ENCODE peak calls at places on chromosomes 12 and 14, in five cellular contexts. H, I, J, W and E are unnamed samples.
A peak's percentile ranks its signal among the peaks of the same experiment; 100 is the strongest.

GRCh38 chr12:76996983-76997382 is 68.4 kb downstream of the E2F7 start:
- DNase-seq in I (no peak), W (no peak), H (no peak), J (no peak), E (no peak)

GRCh38 chr14:58881433-58881832 is 243.7 kb downstream of the DACT1 start:
- DNase-seq in W (no peak), I (no peak), J (no peak), H (no peak), E (no peak)

GRCh38 chr12:77940566-77940965 is 109.9 kb downstream of the NAV3 start:
- DNase-seq in I (no peak), J (no peak), W (no peak), H (no peak), E (no peak)

GRCh38 chr14:87705439-87705896 is 287.5 kb downstream of the GALC start:
- DNase-seq in W (no peak), H (no peak), I (no peak), J (peak; percentile 81), E (no peak)

GRCh38 chr14:79408696-79409095 is 802.6 kb downstream of the DIO2 start:
- DNase-seq in J (no peak), H (no peak), W (no peak), I (no peak), E (no peak)

GRCh38 chr12:123118397-123118945 is 32.4 kb downstream of the PITPNM2 start:
- DNase-seq in I (peak; percentile 45), H (no peak), W (peak; percentile 79), J (no peak), E (no peak)

GRCh38 chr12:43329381-43329780 is 222.6 kb downstream of the ADAMTS20 start:
- DNase-seq in J (no peak), H (no peak), I (no peak), W (no peak), E (no peak)

GRCh38 chr12:109772622-109773321 is 59.1 kb downstream of the FAM222A start:
- DNase-seq in I (no peak), H (no peak), J (no peak), W (no peak), E (peak; percentile 19)

GRCh38 chr14:89767861-89768268 is 186.7 kb downstream of the EFCAB11 start:
- DNase-seq in J (no peak), I (peak; percentile 51), H (no peak), W (no peak), E (no peak)

GRCh38 chr14:61326847-61327246 is 5.5 kb downstream of the PRKCH start:
- DNase-seq in H (peak; percentile 46), I (peak; percentile 44), W (peak; percentile 53), J (no peak), E (peak; percentile 85)

GRCh38 chr12:65615091-65615490 is 209.2 kb upstream of the HMGA2 start:
- DNase-seq in I (no peak), H (no peak), W (no peak), J (no peak), E (no peak)

GRCh38 chr12:111426341-111427185 is 20.8 kb downstream of the SH2B3 start:
- DNase-seq in W (no peak), J (no peak), H (no peak), I (peak; percentile 59), E (no peak)

GRCh38 chr12:2034633-2035420 is 18.0 kb upstream of the CACNA1C start:
- DNase-seq in H (peak; percentile 90), W (peak; percentile 79), J (peak; percentile 94), I (peak; percentile 93), E (peak; percentile 83)

GRCh38 chr14:68297871-68298468 is 478.4 kb downstream of the RAD51B start:
- DNase-seq in J (no peak), W (no peak), I (no peak), H (no peak), E (no peak)

GRCh38 chr12:6613776-6614512 is 6.8 kb upstream of the CHD4 start:
- DNase-seq in I (peak; percentile 90), J (peak; percentile 97), W (peak; percentile 97), H (peak; percentile 90), E (peak; percentile 90)

GRCh38 chr12:104582739-104583138 is 126.0 kb downstream of the CHST11 start:
- DNase-seq in I (peak; percentile 44), J (no peak), W (no peak), H (no peak), E (no peak)

GRCh38 chr14:79513446-79513845 is 697.9 kb downstream of the DIO2 start:
- DNase-seq in J (no peak), W (no peak), I (no peak), H (no peak), E (no peak)

GRCh38 chr14:100844846-100845245 is 18.9 kb downstream of the MEG3 start:
- DNase-seq in J (no peak), I (no peak), H (no peak), W (no peak), E (peak; percentile 32)

GRCh38 chr12:64256166-64256800 is 34.2 kb upstream of the KICS2 start:
- DNase-seq in I (no peak), W (no peak), H (no peak), J (no peak), E (no peak)

GRCh38 chr12:48197549-48197966 is 5.5 kb downstream of the OR10AD1 start:
- DNase-seq in J (peak; percentile 82), W (no peak), I (no peak), H (no peak), E (no peak)

GRCh38 chr12:11711675-11712327 is 62.3 kb downstream of the ETV6 start:
- DNase-seq in J (no peak), W (peak; percentile 20), I (no peak), H (no peak), E (no peak)

GRCh38 chr12:20483776-20484175 is 115.4 kb downstream of the PDE3A start:
- DNase-seq in H (no peak), I (no peak), W (no peak), J (no peak), E (no peak)

GRCh38 chr14:37985826-37986470 is 221.8 kb upstream of the SSTR1 start:
- DNase-seq in I (peak; percentile 27), H (peak; percentile 44), W (no peak), J (no peak), E (no peak)

GRCh38 chr12:13940466-13940865 is 40.9 kb downstream of the GRIN2B start:
- DNase-seq in J (no peak), I (no peak), H (no peak), W (no peak), E (no peak)

GRCh38 chr12:58285551-58285950 is 344.2 kb downstream of the ATP23 start:
- DNase-seq in J (no peak), W (no peak), I (no peak), H (no peak), E (no peak)

GRCh38 chr14:104100171-104101085 is 14.9 kb downstream of the ASPG start:
- DNase-seq in H (no peak), I (peak; percentile 65), W (no peak), J (no peak), E (peak; percentile 57)

DNA sequence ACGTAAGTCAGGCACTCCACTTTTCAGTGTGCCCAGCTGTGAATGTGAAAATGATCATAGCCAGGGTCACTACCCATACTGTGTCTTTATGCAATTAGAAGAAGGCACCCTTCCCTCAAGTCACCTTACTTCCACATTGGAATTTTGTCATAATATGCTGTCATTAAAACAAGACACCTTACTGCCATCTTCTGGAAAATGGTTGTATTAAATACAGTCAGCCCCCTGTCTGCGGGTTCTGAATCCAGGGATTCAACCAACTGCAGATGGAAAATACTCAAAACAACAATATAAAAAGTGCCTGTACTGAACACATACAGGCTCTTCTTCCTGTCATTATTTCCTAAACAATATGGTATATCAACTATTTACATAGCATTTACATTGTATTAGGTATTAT is 70.2 kb upstream of the TBX5 start:
- DNase-seq in J (no peak), W (no peak), I (no peak), H (no peak), E (no peak)
- TF ChIP-seq CTCF in J (peak; percentile 77), W (no peak), I (no peak), H (no peak), E (no peak)

GRCh38 chr12:55931780-55932545 is 1.0 kb downstream of the DGKA start:
- DNase-seq in W (peak; percentile 62), H (peak; percentile 61), I (peak; percentile 70), J (no peak), E (peak; percentile 80)

GRCh38 chr12:55932546-55932919 is 1.6 kb downstream of the DGKA start:
- DNase-seq in W (no peak), H (no peak), I (peak; percentile 43), J (no peak), E (peak; percentile 43)

GRCh38 chr12:55931317-55931779 is 386 bp downstream of the DGKA start:
- DNase-seq in J (no peak), I (peak; percentile 52), W (peak; percentile 30), H (no peak), E (no peak)

GRCh38 chr12:55929306-55929791 is 1.6 kb upstream of the DGKA start:
- DNase-seq in I (peak; percentile 75), J (no peak), W (no peak), H (peak; percentile 52), E (peak; percentile 45)

DNA sequence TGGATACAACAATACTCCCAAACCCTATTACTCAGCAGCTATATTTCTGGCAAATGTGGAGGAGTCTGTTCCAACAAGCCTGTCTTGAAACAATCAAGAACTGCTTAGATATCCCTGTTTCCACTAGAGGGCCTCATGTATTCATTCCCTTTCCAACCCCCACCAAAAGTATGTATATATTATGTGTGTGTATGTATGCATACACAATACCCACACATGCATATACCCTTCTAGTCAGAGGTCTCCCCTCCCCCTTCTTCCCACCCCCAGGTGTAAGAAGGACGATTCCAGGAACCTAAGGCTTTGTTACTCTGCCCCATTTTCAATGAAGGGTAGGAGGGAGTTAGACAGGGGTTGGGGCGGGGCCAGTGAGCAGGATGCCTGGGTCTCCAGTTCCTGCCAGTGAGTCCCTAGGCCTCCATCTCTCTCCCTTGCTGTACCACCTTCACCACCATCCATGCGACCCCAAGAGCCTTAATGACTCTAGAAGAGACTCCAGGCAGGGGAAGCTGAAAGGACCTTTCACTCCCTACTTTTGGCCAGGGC is at the start of gene DGKA:
- DNase-seq in H (peak; percentile 45), W (peak; percentile 24), J (no peak), I (peak; percentile 73), E (no peak)
- TF ChIP-seq EP300 in H (no peak), W (no peak), J (no peak), I (no peak), E (no peak)

DNA sequence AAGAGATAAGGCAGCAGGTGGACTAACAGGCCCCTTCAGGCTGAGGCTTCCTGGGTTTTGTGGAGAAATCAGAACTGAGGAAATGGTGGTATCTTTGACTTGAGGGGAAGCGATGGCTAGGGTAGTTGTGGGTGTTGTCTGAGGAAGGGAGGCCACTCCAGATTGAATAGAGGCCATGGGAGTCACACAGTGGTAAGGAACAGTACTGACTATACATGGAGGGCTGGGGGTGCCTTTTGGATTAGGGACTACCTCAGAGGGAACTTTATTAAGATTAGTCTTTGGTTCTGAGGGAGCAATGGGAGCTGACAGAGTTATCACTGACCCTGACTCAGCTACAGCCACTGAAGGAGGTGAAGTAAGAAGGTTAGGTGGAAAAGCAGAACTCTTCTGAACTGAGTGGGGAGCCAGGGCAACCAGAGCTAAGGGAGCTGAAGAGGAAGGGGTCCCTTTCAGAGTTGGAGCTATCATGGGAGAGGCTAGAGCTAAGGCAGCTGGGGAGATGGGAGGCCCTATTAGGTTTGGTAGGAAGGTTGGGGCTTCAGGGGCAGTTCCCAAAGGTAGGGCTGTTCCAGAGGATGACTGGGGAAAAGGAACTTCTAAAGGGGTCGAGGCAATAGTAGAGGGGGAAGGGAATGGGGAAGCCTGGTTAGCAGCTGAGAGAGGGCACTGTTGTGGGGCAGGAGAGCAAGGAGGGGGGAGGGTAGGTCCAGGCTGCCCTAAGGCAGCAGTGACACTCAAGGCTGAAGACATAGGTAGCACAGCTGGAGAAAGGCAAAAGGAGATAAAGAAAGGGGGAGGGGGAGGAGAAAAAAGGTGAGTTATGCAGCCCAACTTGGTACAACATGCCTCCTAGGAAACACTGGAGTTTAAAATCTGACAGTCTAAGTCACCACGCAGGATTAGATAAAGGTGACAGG is 4.1 kb downstream of the NACA start:
- DNase-seq in I (no peak), W (no peak), J (no peak), H (no peak), E (no peak)
- H3K4me3 ChIP-seq in I (no peak overlapping the region), W (no peak overlapping the region), J (peak overlapping the region; percentile 3), H (no peak overlapping the region), E (no peak overlapping the region)

GRCh38 chr14:54488646-54489317 is at the start of gene GMFB:
- DNase-seq in H (peak; percentile 93), I (peak; percentile 95), W (peak; percentile 89), J (peak; percentile 97), E (peak; percentile 97)
- TF ChIP-seq CTCF in H (no peak), I (peak; percentile 29), W (no peak), J (no peak), E (no peak)